ENCODE peak calls at places on chromosomes 16 and 17, in four cellular contexts. V is D341Med, Z is Calu3, T is anterior cingulate cortex. J is an unnamed sample.
A peak's percentile ranks its signal among the peaks of the same experiment; 100 is the strongest.

GRCh38 chr17:57195790-57196460 is 60.4 kb upstream of the MSI2 start:
- DNase-seq in V (no peak), Z (no peak), T (no peak), J (no peak)

GRCh38 chr16:19289805-19290490 is 4.4 kb downstream of the CLEC19A start:
- DNase-seq in V (no peak), Z (peak; percentile 5), T (no peak), J (no peak)

GRCh38 chr17:44466339-44466738 is 36.9 kb downstream of the GPATCH8 start:
- DNase-seq in V (no peak), Z (no peak), T (no peak), J (no peak)

GRCh38 chr17:68513932-68514331 is 1.7 kb downstream of the PRKAR1A start:
- DNase-seq in V (no peak), Z (no peak), T (no peak), J (no peak)

GRCh38 chr16:47143329-47143676 is 442 bp downstream of the NETO2 start:
- DNase-seq in V (peak; percentile 89), Z (peak; percentile 90), T (peak; percentile 48), J (peak; percentile 81)

GRCh38 chr16:2473999-2474876 is 689 bp upstream of the TBC1D24 start:
- DNase-seq in V (peak; percentile 61), Z (peak; percentile 60), T (peak; percentile 41), J (no peak)

GRCh38 chr17:49637739-49638138 is 40.2 kb downstream of the SPOP start:
- DNase-seq in V (no peak), Z (no peak), T (no peak), J (no peak)

GRCh38 chr17:40443988-40444899 is 994 bp downstream of the IGFBP4 start:
- DNase-seq in V (peak; percentile 43), Z (no peak), T (no peak), J (no peak)

GRCh38 chr17:21001111-21001812 is 41.5 kb downstream of the USP22 start:
- DNase-seq in V (no peak), Z (no peak), T (peak; percentile 50), J (no peak)

GRCh38 chr17:82065638-82066303 is at the start of gene DUS1L:
- DNase-seq in V (peak; percentile 99), Z (peak; percentile 71), T (peak; percentile 36), J (peak; percentile 54)

GRCh38 chr17:50288306-50288705 is 14.0 kb downstream of the TMEM92 start:
- DNase-seq in V (no peak), Z (no peak), T (no peak), J (no peak)

GRCh38 chr17:65547253-65547670 is 14.2 kb downstream of the AXIN2 start:
- DNase-seq in V (no peak), Z (no peak), T (no peak), J (no peak)

GRCh38 chr17:6701719-6702118 is 11.4 kb downstream of the SLC13A5 start:
- DNase-seq in V (peak; percentile 59), Z (peak; percentile 21), T (no peak), J (peak; percentile 35)

GRCh38 chr16:31269541-31269940 is 9.8 kb downstream of the ITGAM start:
- DNase-seq in V (no peak), Z (peak; percentile 23), T (no peak), J (no peak)

GRCh38 chr16:4103741-4104140 is 12.5 kb downstream of the ADCY9 start:
- DNase-seq in V (no peak), Z (no peak), T (no peak), J (no peak)

GRCh38 chr16:7013990-7014389 is 318.7 kb upstream of the RBFOX1 start:
- DNase-seq in V (no peak), Z (no peak), T (no peak), J (no peak)

GRCh38 chr17:82830249-82830661 is 9.6 kb downstream of the ZNF750 start:
- DNase-seq in V (no peak), Z (no peak), T (no peak), J (no peak)

GRCh38 chr17:17739388-17740066 is 58.3 kb downstream of the RAI1 start:
- DNase-seq in V (peak; percentile 47), Z (no peak), T (peak; percentile 80), J (no peak)

GRCh38 chr16:75703341-75703740 is 2.1 kb upstream of the DUXB start:
- DNase-seq in V (no peak), Z (no peak), T (no peak), J (no peak)

GRCh38 chr17:9308069-9308468 is 267.6 kb downstream of the STX8 start:
- DNase-seq in V (no peak), Z (peak; percentile 35), T (no peak), J (peak; percentile 76)

GRCh38 chr17:35716173-35716572 is 15.3 kb upstream of the RASL10B start:
- DNase-seq in V (no peak), Z (no peak), T (no peak), J (no peak)

GRCh38 chr16:64983226-64983625 is 138.6 kb downstream of the CDH11 start:
- DNase-seq in V (no peak), Z (no peak), T (no peak), J (no peak)

GRCh38 chr16:79653337-79654000 is 52.9 kb upstream of the MAF start:
- DNase-seq in V (no peak), Z (no peak), T (no peak), J (no peak)

GRCh38 chr16:4724661-4725270 is 9.3 kb downstream of the ANKS3 start:
- DNase-seq in V (no peak), Z (no peak), T (no peak), J (no peak)

GRCh38 chr17:8630802-8631553 is 453 bp upstream of the MYH10 start:
- DNase-seq in V (peak; percentile 92), Z (peak; percentile 96), T (peak; percentile 97), J (peak; percentile 49)

GRCh38 chr16:84768798-84769177 is 51.0 kb upstream of the CRISPLD2 start:
- DNase-seq in V (no peak), Z (no peak), T (no peak), J (no peak)

GRCh38 chr17:70060415-70060814 is 14.6 kb upstream of the KCNJ16 start:
- DNase-seq in V (peak; percentile 46), Z (no peak), T (no peak), J (no peak)

GRCh38 chr17:14575349-14575966 is 274.6 kb downstream of the HS3ST3B1 start:
- DNase-seq in V (no peak), Z (no peak), T (no peak), J (no peak)

GRCh38 chr16:87216148-87216823 is 100.9 kb downstream of the C16orf95 start:
- DNase-seq in V (no peak), Z (no peak), T (peak; percentile 18), J (no peak)

GRCh38 chr17:57284984-57285646 is 28.8 kb downstream of the MSI2 start:
- DNase-seq in V (no peak), Z (no peak), T (no peak), J (no peak)

GRCh38 chr16:70659546-70659945 is 13.2 kb downstream of the IL34 start:
- DNase-seq in V (no peak), Z (no peak), T (no peak), J (no peak)

GRCh38 chr16:19284207-19284606 is 1.3 kb upstream of the CLEC19A start:
- DNase-seq in V (no peak), Z (peak; percentile 56), T (peak; percentile 18), J (peak; percentile 95)

GRCh38 chr17:14886200-14886739 is 378.9 kb downstream of the PMP22 start:
- DNase-seq in V (no peak), Z (no peak), T (no peak), J (no peak)

J was measured in PC-9.